ENCODE peak calls at places on chromosome 14, in nine cellular contexts. K, Q, R, S, A, Y, G, C and X are unnamed samples.

GRCh38 chr14:56949828-56950227 is 139.5 kb upstream of the OTX2 start:
- DNase-seq in K (no peak), A (no peak), Q (no peak), G (no peak), R (no peak), C (no peak), S (no peak), Y (peak; percentile 58), X (no peak)

GRCh38 chr14:65035049-65035448 is 48.4 kb downstream of the FNTB start:
- DNase-seq in Q (no peak), C (no peak), A (no peak), S (no peak), R (no peak), G (no peak), K (no peak), Y (no peak), X (peak; percentile 59)

GRCh38 chr14:74686324-74686723 is 26.6 kb downstream of the AREL1 start:
- DNase-seq in R (no peak), G (no peak), Y (no peak), Q (no peak), S (no peak), K (no peak), C (no peak), A (no peak), X (no peak)

GRCh38 chr14:64293976-64294671 is at the start of gene ESR2:
- DNase-seq in A (no peak), Q (peak; percentile 15), K (no peak), G (no peak), R (no peak), Y (no peak), S (peak; percentile 39), C (peak; percentile 48), X (no peak)

GRCh38 chr14:76253111-76253510 is 101.4 kb downstream of the GPATCH2L start:
- DNase-seq in C (no peak), Y (no peak), A (no peak), Q (no peak), R (no peak), K (no peak), S (no peak), G (no peak), X (no peak)

GRCh38 chr14:95293474-95293873 is 26.2 kb downstream of the CLMN start:
- DNase-seq in Q (no peak), C (no peak), A (no peak), G (no peak), R (no peak), S (no peak), Y (no peak), K (no peak), X (no peak)

GRCh38 chr14:101183376-101184103 is 280.0 kb upstream of the RTL1 start:
- DNase-seq in G (no peak), K (no peak), S (no peak), C (peak; percentile 65), A (no peak), Q (no peak), R (no peak), Y (no peak), X (no peak)

GRCh38 chr14:99272669-99273024 is 650 bp upstream of the BCL11B start:
- DNase-seq in S (no peak), Y (no peak), A (no peak), K (no peak), Q (no peak), G (no peak), R (no peak), C (no peak), X (no peak)

GRCh38 chr14:65210827-65211192 is 108.5 kb upstream of the MAX start:
- DNase-seq in Q (no peak), S (peak; percentile 41), C (no peak), Y (no peak), A (peak; percentile 20), G (no peak), K (no peak), R (no peak), X (no peak)

GRCh38 chr14:69771136-69771535 is 4.2 kb downstream of the SRSF5 start:
- DNase-seq in C (no peak), S (no peak), A (no peak), Q (no peak), G (no peak), R (no peak), Y (no peak), K (no peak), X (no peak)